ENCODE peak calls at places on chromosomes 13 and 19, in ten cellular contexts. One of them, this sample, is unnamed.

GRCh38 chr13:41565221-41565620 is 107.9 kb downstream of the RGCC start:
- DNase-seq in tibial nerve: no peak
- DNase-seq in psoas muscle: no peak
- DNase-seq in astrocyte: peak; percentile 98
- DNase-seq in NCI-H82: no peak
- DNase-seq in activated CD8-positive, alpha-beta T cell treated with anti-CD3 and anti-CD28 coated beads for 36 hours: no peak
- DNase-seq in MCF 10A: no peak
- DNase-seq in tibial artery: no peak
- DNase-seq in T follicular helper cell: no peak
- DNase-seq in RWPE1: no peak
- DNase-seq in this sample: no peak

GRCh38 chr19:10747271-10747670 is 29.4 kb downstream of the DNM2 start:
- DNase-seq in tibial nerve: no peak
- DNase-seq in NCI-H82: no peak
- DNase-seq in tibial artery: no peak
- DNase-seq in activated CD8-positive, alpha-beta T cell treated with anti-CD3 and anti-CD28 coated beads for 36 hours: no peak
- DNase-seq in psoas muscle: no peak
- DNase-seq in RWPE1: peak; percentile 65
- DNase-seq in MCF 10A: peak; percentile 22
- DNase-seq in T follicular helper cell: no peak
- DNase-seq in astrocyte: no peak
- DNase-seq in this sample: no peak

GRCh38 chr13:40580566-40581276 is 85.7 kb downstream of the FOXO1 start:
- DNase-seq in psoas muscle: no peak
- DNase-seq in activated CD8-positive, alpha-beta T cell treated with anti-CD3 and anti-CD28 coated beads for 36 hours: no peak
- DNase-seq in MCF 10A: no peak
- DNase-seq in RWPE1: no peak
- DNase-seq in NCI-H82: no peak
- DNase-seq in tibial artery: no peak
- DNase-seq in astrocyte: no peak
- DNase-seq in T follicular helper cell: no peak
- DNase-seq in tibial nerve: no peak
- DNase-seq in this sample: no peak

GRCh38 chr19:12611361-12611699 is 610 bp downstream of the ZNF791 start:
- DNase-seq in astrocyte: peak; percentile 63
- DNase-seq in tibial artery: peak; percentile 92
- DNase-seq in T follicular helper cell: no peak
- DNase-seq in MCF 10A: peak; percentile 77
- DNase-seq in tibial nerve: peak; percentile 63
- DNase-seq in psoas muscle: peak; percentile 86
- DNase-seq in RWPE1: peak; percentile 78
- DNase-seq in NCI-H82: peak; percentile 95
- DNase-seq in activated CD8-positive, alpha-beta T cell treated with anti-CD3 and anti-CD28 coated beads for 36 hours: no peak
- DNase-seq in this sample: peak; percentile 22

GRCh38 chr19:38657633-38658222 is 10.3 kb downstream of the ACTN4 start:
- DNase-seq in MCF 10A: peak; percentile 84
- DNase-seq in tibial nerve: no peak
- DNase-seq in astrocyte: peak; percentile 95
- DNase-seq in activated CD8-positive, alpha-beta T cell treated with anti-CD3 and anti-CD28 coated beads for 36 hours: peak; percentile 26
- DNase-seq in NCI-H82: no peak
- DNase-seq in T follicular helper cell: no peak
- DNase-seq in tibial artery: no peak
- DNase-seq in RWPE1: peak; percentile 90
- DNase-seq in psoas muscle: no peak
- DNase-seq in this sample: no peak

GRCh38 chr19:51071006-51071405 is 6.1 kb upstream of the KLK13 start:
- DNase-seq in psoas muscle: no peak
- DNase-seq in activated CD8-positive, alpha-beta T cell treated with anti-CD3 and anti-CD28 coated beads for 36 hours: no peak
- DNase-seq in astrocyte: no peak
- DNase-seq in tibial nerve: no peak
- DNase-seq in RWPE1: no peak
- DNase-seq in NCI-H82: no peak
- DNase-seq in T follicular helper cell: no peak
- DNase-seq in tibial artery: no peak
- DNase-seq in MCF 10A: no peak
- DNase-seq in this sample: no peak

GRCh38 chr13:49213997-49214916 is 5.9 kb upstream of the MLNR start:
- DNase-seq in NCI-H82: no peak
- DNase-seq in tibial artery: no peak
- DNase-seq in T follicular helper cell: no peak
- DNase-seq in psoas muscle: no peak
- DNase-seq in RWPE1: no peak
- DNase-seq in tibial nerve: no peak
- DNase-seq in astrocyte: no peak
- DNase-seq in MCF 10A: no peak
- DNase-seq in activated CD8-positive, alpha-beta T cell treated with anti-CD3 and anti-CD28 coated beads for 36 hours: no peak
- DNase-seq in this sample: no peak

GRCh38 chr13:101935828-101936227 is 466.0 kb downstream of the FGF14 start:
- DNase-seq in tibial artery: no peak
- DNase-seq in T follicular helper cell: no peak
- DNase-seq in RWPE1: no peak
- DNase-seq in NCI-H82: no peak
- DNase-seq in psoas muscle: no peak
- DNase-seq in activated CD8-positive, alpha-beta T cell treated with anti-CD3 and anti-CD28 coated beads for 36 hours: no peak
- DNase-seq in astrocyte: no peak
- DNase-seq in MCF 10A: no peak
- DNase-seq in tibial nerve: no peak
- DNase-seq in this sample: no peak

GRCh38 chr13:50916701-50917184 is 7.2 kb downstream of the RNASEH2B start:
- DNase-seq in NCI-H82: no peak
- DNase-seq in tibial nerve: no peak
- DNase-seq in tibial artery: no peak
- DNase-seq in psoas muscle: no peak
- DNase-seq in astrocyte: no peak
- DNase-seq in T follicular helper cell: no peak
- DNase-seq in RWPE1: no peak
- DNase-seq in activated CD8-positive, alpha-beta T cell treated with anti-CD3 and anti-CD28 coated beads for 36 hours: no peak
- DNase-seq in MCF 10A: no peak
- DNase-seq in this sample: no peak